ENCODE peak calls at places on chromosomes 6 and 20, in seven cellular contexts. G, Q, N, P, L, K and O are unnamed samples. For H3K27me3, the result is how much of the 10 kb centered on the place peaks cover.

GRCh38 chr6:79413562-79414002 is 123.6 kb downstream of the LCA5 start:
- DNase-seq in G (peak), Q (no peak), N (no peak), P (no peak), L (peak), K (peak), O (no peak)

GRCh38 chr6:111087871-111088667 is 766 bp downstream of the SLC16A10 start:
- DNase-seq in G (peak), Q (peak), N (no peak), P (peak), L (no peak), K (peak), O (peak)

GRCh38 chr6:151425561-151425960 is 26.4 kb downstream of the RMND1 start:
- DNase-seq in G (no peak), Q (no peak), N (no peak), P (no peak), L (no peak), K (no peak), O (no peak)

GRCh38 chr20:40535816-40536215 is 153.2 kb downstream of the MAFB start:
- DNase-seq in G (peak), Q (no peak), N (no peak), P (no peak), L (no peak), K (no peak), O (no peak)

GRCh38 chr6:36443951-36444428 is 1.2 kb downstream of the KCTD20 start:
- DNase-seq in G (no peak), Q (peak), N (peak), P (peak), L (no peak), K (peak), O (peak)

GRCh38 chr6:170542031-170542719 is 10.9 kb downstream of the PSMB1 start:
- DNase-seq in G (peak), Q (no peak), N (no peak), P (no peak), L (no peak), K (no peak), O (no peak)

GRCh38 chr6:66048684-66049474 is 341.9 kb upstream of the EYS start:
- DNase-seq in G (no peak), Q (no peak), N (no peak), P (no peak), L (no peak), K (no peak), O (no peak)

GRCh38 chr6:151240036-151240685 is 394 bp downstream of the AKAP12 start:
- DNase-seq in G (peak), Q (no peak), N (peak), P (peak), L (peak), K (peak), O (no peak)

GRCh38 chr6:24882295-24882694 is 53.5 kb downstream of the RIPOR2 start:
- DNase-seq in G (no peak), Q (no peak), N (no peak), P (no peak), L (no peak), K (no peak), O (no peak)

GRCh38 chr6:12165722-12166121 is 124.4 kb upstream of the EDN1 start:
- DNase-seq in G (no peak), Q (no peak), N (no peak), P (no peak), L (no peak), K (no peak), O (no peak)

GRCh38 chr20:21613512-21613911 is 92.0 kb upstream of the PAX1 start:
- DNase-seq in G (no peak), Q (peak), N (no peak), P (no peak), L (no peak), K (no peak), O (no peak)

GRCh38 chr6:14474816-14475215 is 357.2 kb downstream of the CD83 start:
- DNase-seq in G (no peak), Q (no peak), N (peak), P (no peak), L (no peak), K (no peak), O (no peak)

GRCh38 chr20:60201198-60201597 is 243.0 kb downstream of the CDH26 start:
- DNase-seq in G (no peak), Q (no peak), N (no peak), P (no peak), L (no peak), K (no peak), O (no peak)

GRCh38 chr6:1199981-1200637 is 111.8 kb upstream of the FOXQ1 start:
- DNase-seq in G (no peak), Q (no peak), N (no peak), P (no peak), L (no peak), K (no peak), O (no peak)

GRCh38 chr6:79713701-79714322 is 82.7 kb downstream of the SH3BGRL2 start:
- DNase-seq in G (peak), Q (peak), N (peak), P (peak), L (peak), K (peak), O (no peak)

GRCh38 chr6:56246544-56246940 is 838 bp downstream of the COL21A1 start:
- DNase-seq in G (no peak), Q (no peak), N (no peak), P (peak), L (no peak), K (peak), O (no peak)

GRCh38 chr20:63280929-63281545 is 8.4 kb downstream of the ARFGAP1 start:
- DNase-seq in G (no peak), Q (no peak), N (no peak), P (peak), L (no peak), K (peak), O (no peak)

GRCh38 chr6:151071295-151071694 is 168.5 kb upstream of the AKAP12 start:
- DNase-seq in G (peak), Q (no peak), N (no peak), P (no peak), L (peak), K (no peak), O (no peak)

GRCh38 chr6:25804804-25805203 is 27.0 kb downstream of the SLC17A1 start:
- DNase-seq in G (no peak), Q (no peak), N (no peak), P (no peak), L (no peak), K (no peak), O (no peak)

GRCh38 chr6:6775074-6775473 is 186.6 kb downstream of the LY86 start:
- DNase-seq in G (no peak), Q (no peak), N (no peak), P (no peak), L (no peak), K (no peak), O (no peak)

GRCh38 chr6:141988954-141989705 is 143.6 kb upstream of the GJE1 start:
- DNase-seq in G (peak), Q (peak), N (peak), P (peak), L (peak), K (peak), O (no peak)

GRCh38 chr6:109440325-109441068 is at the start of the genes PPIL6 and SMPD2:
- DNase-seq in G (peak), Q (peak), N (peak), P (peak), L (peak), K (peak), O (peak)

GRCh38 chr6:21808551-21809181 is 215.1 kb downstream of the SOX4 start:
- DNase-seq in G (peak), Q (no peak), N (no peak), P (no peak), L (no peak), K (no peak), O (no peak)

GRCh38 chr20:33984320-33984719 is 9.4 kb upstream of the RALY start:
- DNase-seq in G (no peak), Q (no peak), N (no peak), P (no peak), L (no peak), K (no peak), O (no peak)

GRCh38 chr6:122372647-122373046 is 26.8 kb upstream of the HSF2 start:
- DNase-seq in G (peak), Q (no peak), N (no peak), P (no peak), L (no peak), K (peak), O (no peak)

GRCh38 chr6:7000825-7001777 is 106.7 kb upstream of the RREB1 start:
- DNase-seq in G (no peak), Q (no peak), N (no peak), P (no peak), L (no peak), K (no peak), O (no peak)

GRCh38 chr6:30840922-30841643 is 43.2 kb upstream of the DDR1 start:
- DNase-seq in G (no peak), Q (peak), N (no peak), P (no peak), L (no peak), K (no peak), O (no peak)

GRCh38 chr20:38143646-38144554 is 21.2 kb downstream of the TGM2 start:
- DNase-seq in G (peak), Q (no peak), N (peak), P (no peak), L (peak), K (no peak), O (no peak)

GRCh38 chr6:155001482-155001881 is 6.4 kb downstream of the TIAM2 start:
- DNase-seq in G (no peak), Q (no peak), N (no peak), P (no peak), L (peak), K (no peak), O (no peak)

GRCh38 chr6:127458817-127459216 is 372 bp downstream of the KIAA0408 start:
- DNase-seq in G (peak), Q (no peak), N (no peak), P (peak), L (peak), K (no peak), O (no peak)

GRCh38 chr6:111978826-111979225 is 75.1 kb upstream of the CCN6 start:
- DNase-seq in G (no peak), Q (no peak), N (no peak), P (no peak), L (no peak), K (no peak), O (no peak)

GRCh38 chr6:102944475-102944874 is 1551.0 kb downstream of the GRIK2 start:
- DNase-seq in G (no peak), Q (no peak), N (no peak), P (no peak), L (no peak), K (no peak), O (no peak)

GRCh38 chr6:73248192-73248898 is 14.7 kb downstream of the KHDC1 start:
- DNase-seq in G (no peak), Q (no peak), N (no peak), P (no peak), L (no peak), K (no peak), O (no peak)

GRCh38 chr6:128504003-128504654 is 16.3 kb downstream of the PTPRK start:
- DNase-seq in G (no peak), Q (no peak), N (no peak), P (no peak), L (no peak), K (no peak), O (no peak)

GRCh38 chr6:113447088-113447831 is 409.9 kb upstream of the MARCKS start:
- DNase-seq in G (peak), Q (no peak), N (no peak), P (no peak), L (peak), K (no peak), O (no peak)

GRCh38 chr6:4941782-4942672 is 61.8 kb downstream of the RPP40 start:
- DNase-seq in G (peak), Q (peak), N (peak), P (peak), L (peak), K (peak), O (no peak)

DNA sequence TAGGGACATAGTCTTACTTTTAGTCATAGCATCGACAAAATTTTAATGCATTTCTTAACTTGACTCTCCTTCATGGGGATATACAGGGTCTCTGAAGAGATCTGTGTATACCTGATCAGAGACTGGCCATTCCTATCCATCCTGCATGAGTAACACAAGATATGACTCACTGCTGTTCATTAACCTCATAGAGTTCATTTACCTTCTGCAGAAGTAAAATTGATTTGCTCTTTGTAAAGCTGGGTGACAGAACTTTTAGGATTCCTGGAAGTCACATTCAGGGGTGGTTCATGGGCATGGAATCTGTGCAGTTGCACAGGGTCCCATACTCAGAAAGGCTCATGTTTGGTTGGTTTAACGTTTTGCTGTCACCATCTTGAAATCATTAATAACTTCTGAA is 53.2 kb downstream of the PDE7B start:
- DNase-seq in G (no peak), Q (no peak), N (no peak), P (no peak), L (no peak), K (no peak), O (no peak)
- H3K27me3 ChIP-seq in G (under half), Q (under half), N (under half), P (under half), L (under half), K (under half), O (under half)

GRCh38 chr20:44552568-44552949 is 29.8 kb upstream of the PKIG start:
- DNase-seq in G (no peak), Q (no peak), N (no peak), P (no peak), L (no peak), K (no peak), O (no peak)

GRCh38 chr20:44552039-44552438 is 30.2 kb upstream of the SERINC3 start:
- DNase-seq in G (no peak), Q (no peak), N (no peak), P (no peak), L (no peak), K (no peak), O (no peak)

GRCh38 chr20:44548171-44548678 is 26.4 kb upstream of the SERINC3 start:
- DNase-seq in G (peak), Q (no peak), N (no peak), P (no peak), L (no peak), K (no peak), O (no peak)

GRCh38 chr20:44547419-44547818 is 25.5 kb upstream of the SERINC3 start:
- DNase-seq in G (no peak), Q (no peak), N (no peak), P (no peak), L (no peak), K (no peak), O (no peak)

DNA sequence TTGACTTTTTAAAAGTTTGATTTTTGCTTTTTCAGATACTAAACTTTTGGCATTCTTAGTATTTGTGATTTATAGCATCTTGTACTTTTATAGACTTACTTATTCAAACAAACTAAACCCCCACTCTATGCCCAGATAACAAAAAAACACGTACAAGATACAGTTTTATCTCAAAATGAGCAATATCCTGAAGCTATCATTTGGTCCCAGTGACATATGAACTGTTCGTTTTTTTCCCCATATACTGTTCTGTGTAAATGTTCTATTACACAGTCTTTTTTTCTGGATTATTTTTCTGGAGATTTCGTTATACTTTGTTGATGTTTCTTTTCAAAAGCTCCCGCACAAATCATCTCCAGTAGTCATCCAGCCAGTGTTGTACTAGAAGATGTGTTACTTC is 27.3 kb upstream of the SERINC3 start:
- DNase-seq in G (peak), Q (no peak), N (no peak), P (no peak), L (no peak), K (no peak), O (no peak)
- H3K27ac ChIP-seq in G (no peak), Q (no peak), N (no peak), P (no peak), L (peak), K (no peak), O (no peak)

DNA sequence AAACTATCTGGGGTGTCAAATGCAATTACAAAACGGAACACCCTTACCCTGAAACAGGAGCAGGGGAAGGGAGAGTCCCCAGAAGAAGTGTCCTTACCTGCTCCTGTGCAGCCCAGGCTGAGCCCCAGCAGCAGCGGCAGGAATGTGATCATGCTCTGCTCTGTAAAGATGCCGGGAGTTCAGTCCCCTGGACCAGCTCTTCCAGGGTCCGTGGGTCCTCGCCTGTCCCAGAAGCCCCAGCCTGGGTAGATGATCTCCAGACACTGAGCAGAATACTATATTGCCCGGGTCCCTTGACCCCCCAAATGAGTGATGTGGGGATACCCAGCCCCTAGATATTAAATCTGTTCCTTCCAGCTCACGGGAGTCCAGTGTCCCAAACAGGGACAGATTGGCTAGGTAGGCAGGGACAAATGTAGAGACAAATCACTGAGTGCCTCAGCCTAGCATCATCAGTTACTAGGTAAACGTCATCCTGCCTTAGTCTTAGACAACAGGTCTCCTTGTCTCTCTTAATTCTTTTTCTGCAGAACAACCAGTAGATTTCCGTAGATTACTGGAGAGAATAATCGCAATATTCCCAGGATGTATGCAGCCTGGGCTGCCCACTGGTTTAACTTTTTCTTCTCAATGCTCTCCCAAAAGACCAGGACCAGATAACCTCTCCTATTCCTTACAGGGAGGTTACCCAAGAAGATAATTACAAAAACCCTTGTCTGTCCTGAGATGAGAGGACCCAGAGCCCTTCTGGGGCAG is at the start of gene HLA-DMB:
- DNase-seq in G (peak), Q (no peak), N (peak), P (peak), L (peak), K (peak), O (peak)
- H3K4me3 ChIP-seq in G (peak), Q (no peak), N (no peak), P (peak), L (no peak), K (no peak), O (peak)

GRCh38 chr20:57618091-57618765 is 2.0 kb downstream of the ZBP1 start:
- DNase-seq in G (no peak), Q (no peak), N (no peak), P (no peak), L (no peak), K (peak), O (no peak)

GRCh38 chr20:57617079-57617795 is 3.0 kb downstream of the ZBP1 start:
- DNase-seq in G (no peak), Q (no peak), N (no peak), P (no peak), L (no peak), K (no peak), O (no peak)

GRCh38 chr20:57620274-57620990 is at the start of gene ZBP1:
- DNase-seq in G (no peak), Q (peak), N (no peak), P (no peak), L (no peak), K (no peak), O (peak)

GRCh38 chr20:57619053-57619831 is 984 bp downstream of the ZBP1 start:
- DNase-seq in G (no peak), Q (peak), N (no peak), P (no peak), L (no peak), K (no peak), O (peak)

GRCh38 chr20:57618766-57619052 is 1.5 kb downstream of the ZBP1 start:
- DNase-seq in G (no peak), Q (no peak), N (no peak), P (no peak), L (no peak), K (no peak), O (no peak)
- H3K27me3 ChIP-seq in G (under half), Q (under half), N (under half), P (under half), L (under half), K (under half), O (under half)

GRCh38 chr6:16018626-16019025 is 110.3 kb upstream of the MYLIP start:
- DNase-seq in G (no peak), Q (no peak), N (no peak), P (no peak), L (no peak), K (no peak), O (no peak)
- H3K27ac ChIP-seq in G (no peak), Q (no peak), N (no peak), P (no peak), L (no peak), K (no peak), O (no peak)

GRCh38 chr6:116373300-116373699 is 2.6 kb downstream of the DSE start:
- DNase-seq in G (no peak), Q (no peak), N (no peak), P (no peak), L (no peak), K (no peak), O (no peak)
- H3K4me3 ChIP-seq in G (no peak), Q (no peak), N (no peak), P (no peak), L (no peak), K (no peak), O (no peak)

GRCh38 chr6:159163901-159164370 is 5.3 kb upstream of the FNDC1 start:
- DNase-seq in G (peak), Q (no peak), N (no peak), P (no peak), L (peak), K (no peak), O (no peak)
- H3K27me3 ChIP-seq in G (half or more), Q (under half), N (under half), P (half or more), L (under half), K (under half), O (under half)

GRCh38 chr20:45041464-45042337 is 59.2 kb downstream of the KCNS1 start:
- DNase-seq in G (peak), Q (no peak), N (no peak), P (no peak), L (peak), K (peak), O (no peak)
- H3K27ac ChIP-seq in G (no peak), Q (no peak), N (no peak), P (no peak), L (no peak), K (peak), O (no peak)